ENCODE peak calls at places on chromosome 6, in eight cellular contexts. F is A549, A is transverse colon, X is SK-N-SH, N is tibial nerve, B is GM12878, Z is sigmoid colon, U is esophagus muscularis mucosa. O is an unnamed sample.

GRCh38 chr6:31090973-31091364 is 21.4 kb downstream of the C6orf15 start:
- DNase-seq in F (no peak), A (peak), X (no peak), N (no peak), B (no peak), Z (no peak), U (no peak), O (no peak)

GRCh38 chr6:29845405-29846006 is 17.9 kb downstream of the HLA-G start:
- DNase-seq in F (peak), A (peak), X (no peak), N (no peak), B (peak), Z (no peak), U (no peak), O (no peak)

GRCh38 chr6:113903666-113904330 is 46.7 kb downstream of the MARCKS start:
- DNase-seq in F (no peak), A (peak), X (no peak), N (no peak), B (no peak), Z (peak), U (no peak), O (peak)

GRCh38 chr6:160733045-160733646 is 31.1 kb downstream of the PLG start:
- DNase-seq in F (peak), A (peak), X (peak), N (no peak), B (no peak), Z (no peak), U (no peak), O (peak)

GRCh38 chr6:39088331-39088730 is 26.7 kb downstream of the SAYSD1 start:
- DNase-seq in F (peak), A (no peak), X (no peak), N (no peak), B (no peak), Z (no peak), U (peak), O (no peak)

GRCh38 chr6:157644043-157644810 is 178.8 kb upstream of the SNX9 start:
- DNase-seq in F (peak), A (no peak), X (peak), N (no peak), B (no peak), Z (peak), U (no peak), O (no peak)

GRCh38 chr6:1144842-1145755 is 166.8 kb upstream of the FOXQ1 start:
- DNase-seq in F (no peak), A (no peak), X (no peak), N (no peak), B (no peak), Z (no peak), U (peak), O (no peak)

GRCh38 chr6:112251170-112251945 is 3.0 kb downstream of the LAMA4 start:
- DNase-seq in F (no peak), A (peak), X (no peak), N (no peak), B (no peak), Z (peak), U (no peak), O (peak)

GRCh38 chr6:167710521-167710920 is 116.2 kb upstream of the AFDN start:
- DNase-seq in F (no peak), A (no peak), X (peak), N (no peak), B (no peak), Z (no peak), U (no peak), O (no peak)

GRCh38 chr6:130643361-130643760 is 183.8 kb upstream of the SMLR1 start:
- DNase-seq in F (no peak), A (no peak), X (no peak), N (no peak), B (no peak), Z (no peak), U (no peak), O (no peak)

GRCh38 chr6:125584468-125584939 is 164.9 kb upstream of the HEY2 start:
- DNase-seq in F (peak), A (no peak), X (no peak), N (no peak), B (no peak), Z (no peak), U (no peak), O (no peak)

GRCh38 chr6:164114656-164115055 is 700.1 kb downstream of the QKI start:
- DNase-seq in F (no peak), A (no peak), X (no peak), N (no peak), B (no peak), Z (no peak), U (no peak), O (no peak)

GRCh38 chr6:38131527-38131965 is 312.0 kb downstream of the ZFAND3 start:
- DNase-seq in F (no peak), A (no peak), X (no peak), N (no peak), B (no peak), Z (no peak), U (no peak), O (no peak)

GRCh38 chr6:12290490-12290820 is 294 bp downstream of the EDN1 start:
- DNase-seq in F (no peak), A (no peak), X (no peak), N (no peak), B (no peak), Z (no peak), U (no peak), O (no peak)

GRCh38 chr6:39335780-39336541 is 13.5 kb upstream of the KCNK16 start:
- DNase-seq in F (no peak), A (peak), X (no peak), N (no peak), B (no peak), Z (no peak), U (no peak), O (no peak)

GRCh38 chr6:75551367-75551952 is 50.2 kb upstream of the SENP6 start:
- DNase-seq in F (no peak), A (no peak), X (no peak), N (no peak), B (no peak), Z (no peak), U (no peak), O (no peak)

GRCh38 chr6:33702345-33702977 is 9.0 kb downstream of the UQCC2 start:
- DNase-seq in F (peak), A (peak), X (peak), N (no peak), B (no peak), Z (peak), U (no peak), O (no peak)

GRCh38 chr6:3884007-3884745 is 35.0 kb downstream of the FAM50B start:
- DNase-seq in F (peak), A (no peak), X (no peak), N (no peak), B (no peak), Z (no peak), U (no peak), O (no peak)

GRCh38 chr6:19719691-19720127 is 117.5 kb upstream of the ID4 start:
- DNase-seq in F (no peak), A (no peak), X (peak), N (no peak), B (no peak), Z (no peak), U (no peak), O (peak)

GRCh38 chr6:6856538-6857523 is 250.9 kb upstream of the RREB1 start:
- DNase-seq in F (peak), A (peak), X (peak), N (peak), B (peak), Z (peak), U (no peak), O (no peak)

GRCh38 chr6:25215881-25216280 is 63.3 kb upstream of the CARMIL1 start:
- DNase-seq in F (no peak), A (no peak), X (no peak), N (no peak), B (no peak), Z (no peak), U (no peak), O (no peak)

GRCh38 chr6:113995632-113996031 is 24.7 kb upstream of the HDAC2 start:
- DNase-seq in F (peak), A (peak), X (peak), N (peak), B (no peak), Z (peak), U (no peak), O (peak)

GRCh38 chr6:116624036-116624805 is 7.9 kb downstream of the RSPH4A start:
- DNase-seq in F (no peak), A (no peak), X (no peak), N (no peak), B (no peak), Z (no peak), U (no peak), O (no peak)

GRCh38 chr6:89984926-89985743 is 90.9 kb downstream of the GJA10 start:
- DNase-seq in F (no peak), A (no peak), X (peak), N (no peak), B (no peak), Z (peak), U (no peak), O (no peak)

GRCh38 chr6:4134841-4135664 is at the start of gene ECI2:
- DNase-seq in F (peak), A (peak), X (peak), N (peak), B (no peak), Z (no peak), U (no peak), O (no peak)

DNA sequence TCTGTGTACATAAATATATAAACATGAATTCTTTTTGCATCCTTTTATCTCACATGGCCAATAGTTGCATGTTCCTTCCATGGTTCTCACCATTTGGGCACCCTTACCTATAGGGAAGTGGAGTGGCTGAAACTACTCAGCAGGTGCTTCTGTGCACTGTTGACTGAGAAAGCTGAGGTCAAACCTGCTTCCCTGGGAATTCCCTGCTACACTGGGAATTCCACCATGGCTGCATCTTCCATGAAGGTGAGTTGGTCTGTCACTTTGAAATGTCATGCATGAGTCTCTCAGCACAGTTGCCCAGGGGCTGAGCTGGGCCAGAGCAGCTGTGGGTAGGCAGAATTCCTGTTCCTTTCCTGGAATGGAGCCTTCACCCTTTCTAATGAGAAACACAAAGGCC is 193.8 kb upstream of the PRSS16 start:
- DNase-seq in F (no peak), A (no peak), X (no peak), N (no peak), B (peak), Z (no peak), U (no peak), O (no peak)
- TF ChIP-seq EP300 in F (no peak), A (no peak), X (no peak), N (no peak), B (no peak), Z (no peak), U (no peak), O (no peak)

GRCh38 chr6:138522611-138523010 is 23.3 kb upstream of the NHSL1 start:
- DNase-seq in F (no peak), A (no peak), X (no peak), N (no peak), B (no peak), Z (no peak), U (no peak), O (no peak)

GRCh38 chr6:138518054-138518453 is 18.8 kb upstream of the NHSL1 start:
- DNase-seq in F (no peak), A (no peak), X (no peak), N (no peak), B (no peak), Z (no peak), U (no peak), O (no peak)

GRCh38 chr6:138517635-138518034 is 18.3 kb upstream of the NHSL1 start:
- DNase-seq in F (peak), A (peak), X (peak), N (no peak), B (no peak), Z (no peak), U (no peak), O (peak)

GRCh38 chr6:138521800-138522199 is 22.5 kb upstream of the NHSL1 start:
- DNase-seq in F (no peak), A (no peak), X (no peak), N (no peak), B (no peak), Z (no peak), U (no peak), O (no peak)

DNA sequence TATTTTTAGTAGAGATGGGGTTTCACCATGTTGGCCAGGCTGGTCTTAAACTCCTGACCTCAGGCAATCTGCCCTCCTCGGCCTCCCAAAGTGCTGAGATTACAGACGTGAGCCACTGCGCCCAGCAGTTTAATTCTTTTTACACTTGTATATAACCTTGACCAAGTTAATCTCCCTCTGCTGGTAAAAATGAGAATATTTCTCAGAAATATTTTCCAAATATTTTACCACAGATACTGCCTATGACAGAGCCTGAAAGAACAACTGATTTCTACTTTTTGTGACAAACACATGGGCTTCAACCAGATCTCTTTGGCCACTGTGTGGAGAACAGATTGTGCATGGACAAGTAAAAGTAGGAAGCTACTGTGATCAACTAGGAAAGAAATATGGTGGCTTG is 21.2 kb upstream of the NHSL1 start:
- DNase-seq in F (no peak), A (no peak), X (peak), N (no peak), B (no peak), Z (no peak), U (no peak), O (no peak)
- TF ChIP-seq EP300 in F (no peak), A (no peak), X (no peak), N (no peak), B (no peak), Z (no peak), U (no peak), O (no peak)

DNA sequence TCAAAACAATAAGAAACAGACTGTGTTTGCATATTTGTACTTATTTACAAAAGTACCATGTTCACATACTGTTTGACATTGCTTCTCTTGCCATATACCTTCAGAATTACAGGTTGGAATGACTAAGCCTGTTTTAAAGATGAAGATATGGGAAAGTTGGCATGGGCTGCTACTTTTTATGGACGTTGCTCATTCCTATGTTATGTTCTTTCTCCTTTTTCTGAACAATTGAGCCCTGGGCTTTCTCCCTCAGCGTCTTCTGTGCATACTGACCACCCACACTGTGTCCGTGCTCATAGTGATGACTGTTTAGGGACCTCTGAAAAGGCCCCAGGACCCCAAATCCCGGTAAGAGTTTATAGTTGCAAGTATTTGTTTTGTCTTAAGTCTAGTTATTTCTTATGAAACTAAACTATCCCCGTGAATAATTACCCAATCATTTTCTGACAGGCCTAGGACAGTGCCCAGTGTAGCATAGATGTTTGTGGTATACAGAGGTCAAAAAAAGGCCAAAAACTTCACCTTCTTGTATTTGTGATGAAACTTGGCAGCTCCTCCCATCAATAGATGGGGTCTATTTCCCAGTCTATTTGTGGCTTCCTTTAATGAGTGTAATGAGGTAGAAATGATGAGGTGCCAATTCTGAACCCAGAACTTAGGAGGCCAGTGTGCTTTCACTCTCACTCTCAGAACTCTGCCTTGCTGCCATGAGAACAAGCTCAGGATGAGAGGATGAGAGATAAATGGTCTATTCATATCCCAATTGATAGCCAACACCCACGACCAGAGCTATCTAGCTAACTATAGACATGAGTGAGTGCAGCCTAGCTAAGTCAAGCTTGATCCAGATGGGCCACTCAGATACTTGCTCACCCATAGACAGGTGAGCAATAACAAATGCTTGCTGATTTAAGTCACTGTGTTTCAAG is 40.9 kb downstream of the GSTA4 start:
- DNase-seq in F (no peak), A (no peak), X (no peak), N (no peak), B (no peak), Z (no peak), U (no peak), O (no peak)
- TF ChIP-seq EP300 in F (no peak), A (no peak), X (no peak), N (no peak), B (no peak), Z (no peak), U (no peak), O (no peak)

DNA sequence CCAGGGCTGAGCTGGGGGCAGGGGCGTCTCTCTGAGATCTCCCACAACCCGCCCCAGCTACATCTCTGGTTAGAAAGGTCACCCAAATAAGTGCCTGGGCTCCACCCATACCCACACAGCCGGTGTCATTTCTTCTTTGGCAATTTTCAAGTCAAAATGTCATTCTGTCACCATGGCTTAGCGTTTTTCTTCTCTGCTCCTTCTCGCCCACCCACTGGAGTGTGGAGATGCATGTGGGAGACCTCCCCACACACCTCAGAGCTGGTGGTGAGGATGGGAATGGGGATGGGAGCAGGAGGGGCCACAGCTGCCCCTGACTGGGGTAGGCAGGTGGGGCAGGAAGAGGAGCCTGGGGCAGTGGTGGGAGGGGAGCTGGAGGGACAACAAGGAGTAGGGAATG is 63.1 kb downstream of the CPNE5 start:
- DNase-seq in F (no peak), A (no peak), X (no peak), N (no peak), B (no peak), Z (no peak), U (no peak), O (no peak)
- TF ChIP-seq EP300 in F (no peak), A (no peak), X (no peak), N (no peak), B (no peak), Z (no peak), U (no peak), O (no peak)